ENCODE peak calls at places on chromosomes 3 and 15, in ten cellular contexts. K is activated effector memory CD4-positive, alpha-beta T cell treated with Interleukin-2 at 50 U/mL for 16 hours; Y is left cardiac atrium; N is stimulated activated effector memory CD8-positive, alpha-beta T cell treated with anti-CD3 and anti-CD28 coated beads, Interleukin-12 subunit alpha, Interleukin-12 subunit beta, amount 100 ng/mL, for 72 hours; Z is B cell; M is psoas muscle; O is spleen; B is body of pancreas; I is GM12865; L is T-helper 1 cell. R is an unnamed sample.

GRCh38 chr3:141129049-141130038 is 78.2 kb downstream of the SPSB4 start:
- DNase-seq in N (no peak), Z (no peak), Y (no peak), O (peak; percentile 64), B (no peak), K (no peak), M (no peak), I (no peak), L (no peak), R (peak; percentile 34)

GRCh38 chr15:31271224-31271635 is 55.4 kb upstream of the KLF13 start:
- DNase-seq in B (peak; percentile 4), N (no peak), L (no peak), M (peak; percentile 28), I (no peak), Y (no peak), K (no peak), O (no peak), Z (peak; percentile 39), R (no peak)

GRCh38 chr3:175486255-175486654 is 627.1 kb downstream of the NAALADL2 start:
- DNase-seq in Z (no peak), I (peak; percentile 72), O (no peak), M (no peak), B (no peak), Y (no peak), N (no peak), L (no peak), K (no peak), R (no peak)

GRCh38 chr3:139319428-139320402 is 24.1 kb upstream of the MRPS22 start:
- DNase-seq in L (no peak), K (no peak), Y (no peak), I (peak; percentile 18), N (no peak), M (no peak), B (no peak), O (no peak), Z (peak; percentile 26), R (no peak)

GRCh38 chr3:9213019-9213646 is 36.3 kb downstream of the SRGAP3 start:
- DNase-seq in I (peak; percentile 17), B (no peak), O (no peak), K (no peak), Y (no peak), M (no peak), Z (no peak), L (no peak), N (no peak), R (no peak)

GRCh38 chr3:145243875-145244274 is 917.1 kb downstream of the PLOD2 start:
- DNase-seq in Z (no peak), I (no peak), K (no peak), B (no peak), L (no peak), M (no peak), Y (no peak), O (no peak), N (no peak), R (no peak)

GRCh38 chr3:189363856-189364255 is 192.1 kb downstream of the TPRG1 start:
- DNase-seq in O (no peak), Z (no peak), K (no peak), M (no peak), I (no peak), B (no peak), N (no peak), L (no peak), Y (no peak), R (peak; percentile 70)

GRCh38 chr15:28975766-28976179 is 90.0 kb downstream of the APBA2 start:
- DNase-seq in M (no peak), Y (peak; percentile 36), Z (no peak), N (peak; percentile 74), B (peak; percentile 57), O (peak; percentile 70), L (no peak), K (peak; percentile 36), I (peak; percentile 56), R (no peak)

GRCh38 chr3:49554639-49555265 is 475 bp downstream of the BSN start:
- DNase-seq in M (peak; percentile 82), Y (peak; percentile 60), N (peak; percentile 80), K (no peak), B (peak; percentile 70), O (peak; percentile 88), I (no peak), L (peak; percentile 17), Z (no peak), R (no peak)

GRCh38 chr15:56820333-56820732 is 87.0 kb upstream of the ZNF280D start:
- DNase-seq in N (peak; percentile 22), L (no peak), I (no peak), B (no peak), O (no peak), Y (no peak), Z (no peak), K (no peak), M (no peak), R (no peak)

GRCh38 chr3:132535575-132536441 is 61.3 kb upstream of the ACKR4 start:
- DNase-seq in O (no peak), N (peak; percentile 67), I (peak; percentile 84), L (no peak), Y (peak; percentile 72), Z (peak; percentile 53), M (no peak), B (peak; percentile 81), K (no peak), R (peak; percentile 65)

GRCh38 chr15:47194718-47195117 is 522.6 kb upstream of the SEMA6D start:
- DNase-seq in O (no peak), Z (no peak), I (peak; percentile 18), M (no peak), K (no peak), Y (no peak), B (no peak), L (no peak), N (no peak), R (no peak)

GRCh38 chr15:78088773-78089080 is 3.6 kb upstream of the SH2D7 start:
- DNase-seq in Z (no peak), B (no peak), L (no peak), N (no peak), O (no peak), Y (no peak), K (no peak), M (no peak), I (no peak), R (no peak)

GRCh38 chr15:56243117-56243773 is 434 bp downstream of the RFX7 start:
- DNase-seq in Y (peak; percentile 60), K (no peak), M (peak; percentile 71), L (peak; percentile 15), B (peak; percentile 47), O (peak; percentile 88), N (no peak), Z (peak; percentile 47), I (peak; percentile 66), R (peak; percentile 67)

GRCh38 chr3:171362575-171362974 is 97.6 kb downstream of the TNIK start:
- DNase-seq in L (no peak), K (no peak), N (no peak), I (no peak), O (no peak), Y (no peak), M (no peak), Z (no peak), B (no peak), R (no peak)

GRCh38 chr15:41022487-41023090 is 69.3 kb downstream of the CHAC1 start:
- DNase-seq in M (no peak), Y (no peak), L (no peak), I (peak; percentile 63), N (peak; percentile 52), Z (peak; percentile 48), B (peak; percentile 24), K (peak; percentile 2), O (no peak), R (no peak)

GRCh38 chr15:39969871-39970270 is 36.0 kb downstream of the EIF2AK4 start:
- DNase-seq in O (no peak), K (no peak), Z (no peak), L (no peak), I (no peak), B (no peak), Y (peak; percentile 81), M (peak; percentile 62), N (no peak), R (peak; percentile 69)

GRCh38 chr3:46065294-46065705 is 38.0 kb upstream of the XCR1 start:
- DNase-seq in Y (peak; percentile 33), Z (no peak), N (peak; percentile 64), M (peak; percentile 71), L (peak; percentile 76), K (peak; percentile 79), I (peak; percentile 82), O (no peak), B (no peak), R (no peak)

GRCh38 chr3:138549578-138549977 is 44.5 kb downstream of the CEP70 start:
- DNase-seq in O (no peak), M (no peak), B (no peak), Z (no peak), L (no peak), K (no peak), I (no peak), Y (no peak), N (no peak), R (no peak)

R was measured in tibial artery.